ENCODE peak calls at places on chromosome 14, in eight cellular contexts. X, L, P, R, Y, V, S and O are unnamed samples.

GRCh38 chr14:98227000-98227726 is 1044.8 kb downstream of the BCL11B start:
- DNase-seq in X (peak), L (peak), P (no peak), R (no peak), Y (no peak), V (no peak), S (no peak), O (no peak)

GRCh38 chr14:58770501-58770982 is 132.8 kb downstream of the DACT1 start:
- DNase-seq in X (no peak), L (no peak), P (no peak), R (no peak), Y (no peak), V (no peak), S (no peak), O (no peak)

GRCh38 chr14:104953896-104954656 is 24.1 kb downstream of the AHNAK2 start:
- DNase-seq in X (no peak), L (no peak), P (no peak), R (no peak), Y (no peak), V (no peak), S (no peak), O (no peak)

GRCh38 chr14:56490379-56490778 is 89.2 kb upstream of the TMEM260 start:
- DNase-seq in X (no peak), L (no peak), P (no peak), R (no peak), Y (peak), V (peak), S (peak), O (no peak)

GRCh38 chr14:20489093-20489994 is 16.0 kb upstream of the RNASE10 start:
- DNase-seq in X (no peak), L (no peak), P (no peak), R (no peak), Y (no peak), V (no peak), S (peak), O (no peak)

GRCh38 chr14:29584992-29585391 is 342.7 kb downstream of the PRKD1 start:
- DNase-seq in X (no peak), L (no peak), P (no peak), R (peak), Y (peak), V (peak), S (peak), O (no peak)

GRCh38 chr14:90624732-90625444 is 191.3 kb downstream of the TTC7B start:
- DNase-seq in X (no peak), L (no peak), P (no peak), R (no peak), Y (peak), V (peak), S (no peak), O (no peak)

GRCh38 chr14:91796622-91797347 is 64.9 kb upstream of the CATSPERB start:
- DNase-seq in X (no peak), L (no peak), P (no peak), R (no peak), Y (no peak), V (peak), S (no peak), O (no peak)

GRCh38 chr14:48963231-48963630 is 622.9 kb downstream of the RPS29 start:
- DNase-seq in X (no peak), L (no peak), P (no peak), R (no peak), Y (no peak), V (no peak), S (no peak), O (no peak)

GRCh38 chr14:43165651-43166050 is 1341.4 kb downstream of the FSCB start:
- DNase-seq in X (no peak), L (no peak), P (no peak), R (no peak), Y (no peak), V (no peak), S (no peak), O (no peak)

GRCh38 chr14:70563869-70564268 is 29.1 kb upstream of the ADAM20 start:
- DNase-seq in X (no peak), L (no peak), P (no peak), R (no peak), Y (no peak), V (no peak), S (no peak), O (no peak)

GRCh38 chr14:87613856-87614255 is 379.1 kb downstream of the GALC start:
- DNase-seq in X (no peak), L (no peak), P (no peak), R (no peak), Y (no peak), V (no peak), S (no peak), O (no peak)

GRCh38 chr14:104547310-104547997 is 32.1 kb upstream of the C14orf180 start:
- DNase-seq in X (no peak), L (no peak), P (no peak), R (peak), Y (no peak), V (no peak), S (no peak), O (no peak)